ENCODE peak calls at places on chromosomes 1 and 21, in six cellular contexts. U, K, A, V, W and X are unnamed samples.

GRCh38 chr1:184160236-184160635 is 108.7 kb downstream of the TSEN15 start:
- DNase-seq in W (no peak), A (peak; percentile 19), K (peak; percentile 15), U (no peak), V (no peak), X (no peak)

GRCh38 chr1:3078421-3078820 is 9.4 kb downstream of the PRDM16 start:
- DNase-seq in W (no peak), V (no peak), K (no peak), U (no peak), A (no peak), X (no peak)

GRCh38 chr21:28923439-28923975 is 69.2 kb downstream of the LTN1 start:
- DNase-seq in V (no peak), K (no peak), A (no peak), U (no peak), W (no peak), X (no peak)

GRCh38 chr1:223741861-223742260 is 29.5 kb downstream of the CAPN2 start:
- DNase-seq in A (no peak), V (no peak), U (no peak), W (no peak), K (no peak), X (no peak)

GRCh38 chr1:93612510-93612909 is 69.1 kb downstream of the BCAR3 start:
- DNase-seq in A (no peak), W (no peak), U (no peak), V (no peak), K (no peak), X (no peak)

GRCh38 chr1:204871405-204872037 is 859 bp downstream of the NFASC start:
- DNase-seq in W (no peak), A (no peak), V (no peak), K (no peak), U (no peak), X (no peak)

GRCh38 chr1:247576514-247576913 is 11.6 kb upstream of the OR2G2 start:
- DNase-seq in K (no peak), U (no peak), V (no peak), A (peak; percentile 34), W (no peak), X (no peak)

GRCh38 chr21:36757246-36757645 is 58.3 kb downstream of the SIM2 start:
- DNase-seq in U (no peak), A (no peak), V (no peak), K (no peak), W (no peak), X (no peak)

GRCh38 chr1:93448292-93448982 is 519 bp downstream of the FNBP1L start:
- DNase-seq in A (peak; percentile 78), U (peak; percentile 52), V (no peak), W (peak; percentile 56), K (peak; percentile 15), X (no peak)

GRCh38 chr1:181284978-181285377 is 196.5 kb downstream of the IER5 start:
- DNase-seq in W (no peak), V (no peak), K (no peak), A (no peak), U (no peak), X (no peak)

GRCh38 chr1:51907079-51907702 is 28.7 kb upstream of the NRDC start:
- DNase-seq in W (no peak), V (no peak), K (peak; percentile 0), A (no peak), U (no peak), X (no peak)

GRCh38 chr1:169835647-169836046 is 40.9 kb upstream of the METTL18 start:
- DNase-seq in W (no peak), U (no peak), K (no peak), V (no peak), A (no peak), X (no peak)

GRCh38 chr1:205350626-205351235 is 6.0 kb downstream of the KLHDC8A start:
- DNase-seq in V (no peak), U (no peak), A (no peak), K (no peak), W (no peak), X (no peak)

GRCh38 chr1:8165595-8166360 is 139.7 kb upstream of the ERRFI1 start:
- DNase-seq in W (no peak), K (no peak), A (peak; percentile 33), U (no peak), V (no peak), X (no peak)

GRCh38 chr1:152034324-152034653 is 2.5 kb downstream of the S100A11 start:
- DNase-seq in U (no peak), K (no peak), A (no peak), V (no peak), W (no peak), X (no peak)

GRCh38 chr21:37210017-37210593 is 57.0 kb downstream of the VPS26C start:
- DNase-seq in V (no peak), W (no peak), A (no peak), U (no peak), K (no peak), X (peak; percentile 40)

GRCh38 chr21:21907271-21907670 is 909.1 kb downstream of the NCAM2 start:
- DNase-seq in U (no peak), K (no peak), V (no peak), A (peak; percentile 44), W (no peak), X (no peak)

GRCh38 chr1:12047120-12047876 is 15.8 kb upstream of the TNFRSF8 start:
- DNase-seq in K (peak; percentile 46), V (peak; percentile 24), W (no peak), A (no peak), U (no peak), X (no peak)

GRCh38 chr1:84352298-84353106 is 45.8 kb upstream of the DNASE2B start:
- DNase-seq in W (no peak), U (no peak), A (no peak), K (no peak), V (no peak), X (no peak)

GRCh38 chr1:203557958-203558760 is 64.2 kb downstream of the OPTC start:
- DNase-seq in W (peak; percentile 66), K (no peak), V (no peak), A (no peak), U (peak; percentile 67), X (peak; percentile 63)

GRCh38 chr1:209710098-209710497 is 5.5 kb downstream of the HSD11B1 start:
- DNase-seq in V (no peak), W (no peak), K (peak; percentile 9), U (no peak), A (no peak), X (no peak)

GRCh38 chr1:178310685-178311105 is 186.1 kb downstream of the CLEC20A start:
- DNase-seq in A (peak; percentile 84), W (no peak), K (peak; percentile 29), U (no peak), V (peak; percentile 20), X (no peak)

GRCh38 chr1:206590025-206590834 is 22.0 kb downstream of the EIF2D start:
- DNase-seq in A (no peak), K (peak; percentile 71), W (no peak), V (no peak), U (no peak), X (no peak)

GRCh38 chr1:6761338-6761737 is 23.9 kb upstream of the CAMTA1 start:
- DNase-seq in A (no peak), K (no peak), W (no peak), V (no peak), U (no peak), X (no peak)

GRCh38 chr1:8450312-8450711 is 132.4 kb downstream of the SLC45A1 start:
- DNase-seq in U (no peak), K (no peak), W (no peak), V (no peak), A (no peak), X (no peak)

GRCh38 chr1:43442756-43443155 is 11.0 kb downstream of the HYI start:
- DNase-seq in W (peak; percentile 11), V (no peak), U (no peak), K (no peak), A (no peak), X (peak; percentile 59)
- H3K36me3 ChIP-seq in W (no peaks in the 10 kb centered on the region), V (peaks cover 99% of the 10 kb centered on the region), U (peaks cover 100% of the 10 kb centered on the region), K (peaks cover 80% of the 10 kb centered on the region), A (peaks cover 9% of the 10 kb centered on the region), X (peaks cover 97% of the 10 kb centered on the region)

GRCh38 chr21:46193829-46194373 is 9.6 kb upstream of the SPATC1L start:
- DNase-seq in U (no peak), W (no peak), K (no peak), A (no peak), V (no peak), X (no peak)

GRCh38 chr21:46196733-46197132 is 12.5 kb upstream of the SPATC1L start:
- DNase-seq in U (no peak), K (no peak), V (no peak), A (no peak), W (peak; percentile 8), X (no peak)

GRCh38 chr21:46194374-46195334 is 10.4 kb upstream of the SPATC1L start:
- DNase-seq in K (no peak), V (no peak), W (peak; percentile 11), A (no peak), U (no peak), X (no peak)

GRCh38 chr21:46191686-46192575 is 7.7 kb upstream of the SPATC1L start:
- DNase-seq in A (no peak), V (no peak), W (no peak), K (no peak), U (no peak), X (no peak)

DNA sequence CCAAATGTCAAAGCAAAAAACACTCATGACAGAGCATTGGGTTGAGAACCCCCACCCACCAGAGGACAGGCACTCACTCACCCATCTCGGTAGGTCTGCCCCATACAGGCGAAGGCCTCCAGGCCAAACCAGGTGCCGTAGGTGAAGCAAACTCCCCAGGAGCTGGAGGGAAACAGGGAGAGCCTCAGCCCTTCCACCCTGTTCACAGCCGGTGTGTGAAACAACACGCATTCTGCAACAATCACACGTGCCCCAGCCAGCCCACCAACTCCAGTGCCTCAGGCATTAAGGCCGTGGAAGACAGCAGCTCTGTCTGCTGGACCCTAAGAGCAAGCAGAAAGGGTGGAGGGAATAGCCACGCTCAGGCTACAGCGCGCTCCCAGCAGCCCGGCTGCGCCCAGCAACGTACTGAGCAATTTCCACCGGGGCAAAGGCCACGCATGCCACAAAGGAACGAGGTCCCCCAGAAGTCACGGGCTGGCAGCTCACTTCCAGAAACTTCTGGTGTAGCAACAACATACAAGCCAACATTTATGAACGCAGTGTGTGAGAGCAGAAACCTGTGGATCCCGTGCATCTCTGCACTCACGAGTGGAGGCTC is 11.4 kb upstream of the SPATC1L start:
- DNase-seq in K (no peak), A (no peak), W (peak; percentile 9), V (no peak), U (no peak), X (no peak)
- H3K36me3 ChIP-seq in K (peaks cover 30% of the 10 kb centered on the region), A (peaks cover 81% of the 10 kb centered on the region), W (no peaks in the 10 kb centered on the region), V (peaks cover 60% of the 10 kb centered on the region), U (peaks cover 93% of the 10 kb centered on the region), X (peaks cover 91% of the 10 kb centered on the region)

GRCh38 chr1:23763040-23763577 is 15.1 kb upstream of the PITHD1 start:
- DNase-seq in A (no peak), W (no peak), K (no peak), V (no peak), U (no peak), X (no peak)

GRCh38 chr1:23757812-23758211 is 14.5 kb downstream of the ELOA start:
- DNase-seq in U (no peak), K (no peak), V (no peak), A (no peak), W (no peak), X (no peak)

GRCh38 chr1:23756676-23757075 is 13.4 kb downstream of the ELOA start:
- DNase-seq in V (no peak), A (no peak), K (no peak), U (no peak), W (no peak), X (no peak)

GRCh38 chr1:23759277-23759676 is 16.0 kb downstream of the ELOA start:
- DNase-seq in U (no peak), A (no peak), W (no peak), V (no peak), K (no peak), X (no peak)
- H3K36me3 ChIP-seq in U (peaks cover 85% of the 10 kb centered on the region), A (peaks cover 77% of the 10 kb centered on the region), W (no peaks in the 10 kb centered on the region), V (peaks cover 90% of the 10 kb centered on the region), K (peaks cover 61% of the 10 kb centered on the region), X (peaks cover 72% of the 10 kb centered on the region)

GRCh38 chr1:1264868-1265272 is 8.8 kb downstream of the UBE2J2 start:
- DNase-seq in V (no peak), K (no peak), A (peak; percentile 60), W (no peak), U (no peak), X (no peak)
- H3K36me3 ChIP-seq in V (peaks cover 67% of the 10 kb centered on the region), K (peaks cover 33% of the 10 kb centered on the region), A (peaks cover 51% of the 10 kb centered on the region), W (no peaks in the 10 kb centered on the region), U (peaks cover 85% of the 10 kb centered on the region), X (peaks cover 46% of the 10 kb centered on the region)